ENCODE peak calls at places on chromosomes 5 and 9, in seven cellular contexts. L is Right ventricle myocardium superior; Q is lung microvascular endothelial cell; A is activated CD4-positive, alpha-beta T cell treated with anti-CD3 and anti-CD28 coated beads for 24 hours; V is GM03348; G is SK-MEL-5; Y is A172. U is an unnamed sample.

GRCh38 chr5:56123531-56124243 is 109.4 kb downstream of the ANKRD55 start:
- DNase-seq in L (peak; percentile 68), Q (peak; percentile 62), A (no peak), V (peak; percentile 90), G (peak; percentile 88), Y (peak; percentile 100), U (peak; percentile 70)

GRCh38 chr9:18362901-18363685 is 110.9 kb upstream of the ADAMTSL1 start:
- DNase-seq in L (no peak), Q (peak; percentile 84), A (no peak), V (no peak), G (no peak), Y (peak; percentile 1), U (no peak)

GRCh38 chr9:126482361-126483044 is 131.2 kb upstream of the LMX1B start:
- DNase-seq in L (peak; percentile 68), Q (no peak), A (no peak), V (peak; percentile 73), G (no peak), Y (no peak), U (no peak)

GRCh38 chr9:561430-561829 is 280.1 kb upstream of the DMRT1 start:
- DNase-seq in L (no peak), Q (no peak), A (no peak), V (no peak), G (no peak), Y (no peak), U (no peak)

GRCh38 chr9:89329917-89330316 is 11.6 kb downstream of the SECISBP2 start:
- DNase-seq in L (no peak), Q (no peak), A (no peak), V (no peak), G (no peak), Y (no peak), U (no peak)

GRCh38 chr5:171596391-171596878 is 177.0 kb downstream of the FGF18 start:
- DNase-seq in L (peak; percentile 93), Q (peak; percentile 58), A (no peak), V (peak; percentile 31), G (no peak), Y (peak; percentile 91), U (no peak)

GRCh38 chr5:168057905-168058304 is 233.5 kb upstream of the WWC1 start:
- DNase-seq in L (no peak), Q (peak; percentile 19), A (no peak), V (no peak), G (peak; percentile 4), Y (no peak), U (no peak)

GRCh38 chr9:103183569-103184191 is 188.5 kb downstream of the CYLC2 start:
- DNase-seq in L (no peak), Q (no peak), A (no peak), V (no peak), G (no peak), Y (peak; percentile 4), U (no peak)

GRCh38 chr5:42274913-42275312 is 148.3 kb upstream of the GHR start:
- DNase-seq in L (no peak), Q (no peak), A (no peak), V (no peak), G (peak; percentile 44), Y (no peak), U (no peak)

GRCh38 chr9:3441197-3441816 is 84.5 kb downstream of the RFX3 start:
- DNase-seq in L (no peak), Q (peak; percentile 84), A (peak; percentile 11), V (peak; percentile 35), G (peak; percentile 75), Y (peak; percentile 41), U (peak; percentile 76)

GRCh38 chr5:151382576-151382975 is 35.2 kb upstream of the SLC36A2 start:
- DNase-seq in L (no peak), Q (no peak), A (no peak), V (no peak), G (no peak), Y (no peak), U (no peak)

GRCh38 chr5:149383399-149383798 is 4.3 kb upstream of the IL17B start:
- DNase-seq in L (peak; percentile 58), Q (no peak), A (no peak), V (no peak), G (no peak), Y (no peak), U (no peak)

GRCh38 chr5:9439651-9440292 is 106.1 kb downstream of the SEMA5A start:
- DNase-seq in L (no peak), Q (no peak), A (no peak), V (no peak), G (no peak), Y (no peak), U (no peak)

GRCh38 chr5:80959768-80960442 is at the start of gene RASGRF2:
- DNase-seq in L (peak; percentile 44), Q (peak; percentile 83), A (peak; percentile 8), V (peak; percentile 35), G (no peak), Y (no peak), U (peak; percentile 73)

GRCh38 chr5:14842117-14842516 is 29.5 kb downstream of the ANKH start:
- DNase-seq in L (no peak), Q (no peak), A (no peak), V (no peak), G (no peak), Y (no peak), U (no peak)

GRCh38 chr9:118829334-118829733 is 539.9 kb downstream of the BRINP1 start:
- DNase-seq in L (no peak), Q (no peak), A (no peak), V (peak; percentile 22), G (peak; percentile 12), Y (no peak), U (no peak)

GRCh38 chr9:81562221-81563019 is 126.9 kb downstream of the TLE1 start:
- DNase-seq in L (peak; percentile 58), Q (peak; percentile 97), A (no peak), V (no peak), G (peak; percentile 92), Y (peak; percentile 90), U (no peak)

GRCh38 chr9:136742640-136743391 is at the start of gene LCN10:
- DNase-seq in L (no peak), Q (no peak), A (no peak), V (no peak), G (peak; percentile 26), Y (no peak), U (no peak)

GRCh38 chr9:27614551-27614950 is 41.3 kb upstream of the C9orf72 start:
- DNase-seq in L (no peak), Q (no peak), A (no peak), V (no peak), G (no peak), Y (no peak), U (no peak)

GRCh38 chr5:77921369-77921768 is 145.2 kb upstream of the TBCA start:
- DNase-seq in L (no peak), Q (no peak), A (no peak), V (no peak), G (no peak), Y (no peak), U (no peak)

U was measured in A673.